ENCODE peak calls at places on chromosomes 6 and 20, in six cellular contexts. U is brain microvascular endothelial cell, Q is natural killer cell, F is tibial nerve, M is GM20000, S is nephron progenitor cell. B is an unnamed sample.

GRCh38 chr20:23399568-23400241 is 21.6 kb downstream of the NAPB start:
- DNase-seq in M (peak), Q (no peak), F (no peak), U (peak), S (no peak), B (no peak)

GRCh38 chr6:147268254-147268653 is 64.0 kb downstream of the STXBP5 start:
- DNase-seq in F (no peak), M (no peak), U (no peak), Q (no peak), S (no peak), B (no peak)

GRCh38 chr6:128743974-128744765 is 138.8 kb upstream of the LAMA2 start:
- DNase-seq in M (no peak), U (no peak), F (no peak), Q (no peak), S (no peak), B (no peak)

GRCh38 chr6:36598739-36599318 is 4.7 kb downstream of the SRSF3 start:
- DNase-seq in M (no peak), U (no peak), S (no peak), Q (no peak), F (no peak), B (no peak)

GRCh38 chr6:108621117-108621516 is 60.4 kb downstream of the FOXO3 start:
- DNase-seq in M (no peak), Q (no peak), U (peak), S (no peak), F (no peak), B (no peak)

GRCh38 chr6:43903739-43904290 is 133.8 kb downstream of the VEGFA start:
- DNase-seq in S (no peak), Q (no peak), F (no peak), M (no peak), U (no peak), B (no peak)

GRCh38 chr20:44780226-44780625 is 30.1 kb downstream of the RIMS4 start:
- DNase-seq in S (peak), Q (no peak), U (peak), F (no peak), M (peak), B (no peak)

GRCh38 chr6:167872538-167873210 is 46.0 kb downstream of the AFDN start:
- DNase-seq in F (no peak), U (no peak), S (no peak), Q (no peak), M (no peak), B (no peak)

GRCh38 chr6:27066802-27067201 is 180.7 kb upstream of the PRSS16 start:
- DNase-seq in F (no peak), Q (no peak), M (no peak), U (no peak), S (no peak), B (no peak)

GRCh38 chr6:33075208-33075567 is 602 bp upstream of the HLA-DPB1 start:
- DNase-seq in U (no peak), M (no peak), Q (no peak), S (no peak), F (no peak), B (peak)

GRCh38 chr6:40247516-40248115 is 313.4 kb upstream of the MOCS1 start:
- DNase-seq in U (no peak), Q (no peak), F (no peak), M (no peak), S (no peak), B (no peak)

GRCh38 chr6:16868968-16869367 is 107.7 kb upstream of the ATXN1 start:
- DNase-seq in F (no peak), S (no peak), M (no peak), U (no peak), Q (no peak), B (no peak)

GRCh38 chr6:30727920-30728605 is 7.9 kb downstream of the TUBB start:
- DNase-seq in M (no peak), Q (no peak), U (no peak), F (no peak), S (no peak), B (no peak)

GRCh38 chr20:3250091-3250504 is 11.1 kb upstream of the SLC4A11 start:
- DNase-seq in S (peak), M (peak), U (no peak), F (no peak), Q (no peak), B (no peak)

GRCh38 chr6:159959165-159959975 is 9.5 kb upstream of the IGF2R start:
- DNase-seq in Q (no peak), U (no peak), M (no peak), F (no peak), S (no peak), B (no peak)

GRCh38 chr20:44080646-44081267 is 106.2 kb downstream of the JPH2 start:
- DNase-seq in U (peak), M (peak), F (peak), Q (peak), S (peak), B (peak)

GRCh38 chr20:51562334-51563140 is 20.0 kb upstream of the NFATC2 start:
- DNase-seq in M (peak), Q (no peak), S (peak), F (peak), U (peak), B (peak)

GRCh38 chr20:56187791-56188190 is 60.7 kb upstream of the MC3R start:
- DNase-seq in F (no peak), Q (no peak), S (no peak), U (no peak), M (no peak), B (no peak)

GRCh38 chr6:41724638-41725501 is 10.5 kb downstream of the TFEB start:
- DNase-seq in U (no peak), M (no peak), S (no peak), Q (no peak), F (no peak), B (no peak)

GRCh38 chr6:80280258-80281010 is 174.0 kb downstream of the BCKDHB start:
- DNase-seq in U (peak), M (no peak), S (no peak), F (no peak), Q (no peak), B (no peak)

GRCh38 chr6:144265061-144265357 is 20.1 kb upstream of the UTRN start:
- DNase-seq in Q (no peak), U (peak), M (no peak), S (no peak), F (no peak), B (no peak)

GRCh38 chr6:68240731-68241130 is 394.4 kb upstream of the ADGRB3 start:
- DNase-seq in F (no peak), Q (no peak), S (no peak), U (no peak), M (no peak), B (no peak)

GRCh38 chr20:54340667-54341081 is 132.8 kb downstream of the PFDN4 start:
- DNase-seq in F (no peak), M (no peak), S (no peak), Q (no peak), U (peak), B (no peak)

GRCh38 chr6:3616565-3617176 is 134.8 kb downstream of the PXDC1 start:
- DNase-seq in U (no peak), M (no peak), Q (no peak), S (no peak), F (no peak), B (no peak)

GRCh38 chr6:138590796-138591709 is 91.8 kb upstream of the NHSL1 start:
- DNase-seq in U (peak), S (peak), Q (no peak), F (peak), M (peak), B (no peak)

GRCh38 chr20:31908016-31908415 is 37.6 kb downstream of the TTLL9 start:
- DNase-seq in U (no peak), Q (no peak), M (no peak), F (no peak), S (no peak), B (no peak)

GRCh38 chr6:40953486-40953885 is 85.5 kb downstream of the UNC5CL start:
- DNase-seq in M (no peak), U (no peak), Q (no peak), S (no peak), F (no peak), B (no peak)

GRCh38 chr20:51275816-51276215 is 252.9 kb upstream of the KCNG1 start:
- DNase-seq in Q (no peak), U (peak), F (no peak), S (no peak), M (no peak), B (no peak)

GRCh38 chr20:35883778-35884540 is 70.3 kb downstream of the SCAND1 start:
- DNase-seq in F (peak), U (peak), Q (peak), M (peak), S (peak), B (peak)

GRCh38 chr20:51525241-51526104 is 17.0 kb downstream of the NFATC2 start:
- DNase-seq in S (no peak), U (no peak), F (no peak), Q (peak), M (peak), B (peak)

GRCh38 chr6:70676821-70677220 is 9.1 kb downstream of the SMAP1 start:
- DNase-seq in U (no peak), Q (no peak), S (no peak), M (no peak), F (no peak), B (no peak)
- TF ChIP-seq CTCF in U (no peak), Q (no peak), S (no peak), M (no peak), F (no peak), B (no peak)

GRCh38 chr6:150905769-150906168 is 40.3 kb downstream of the MTHFD1L start:
- DNase-seq in M (no peak), F (no peak), Q (no peak), U (no peak), S (no peak), B (no peak)
- TF ChIP-seq CTCF in M (no peak), F (no peak), Q (no peak), U (peak), S (peak), B (no peak)

DNA sequence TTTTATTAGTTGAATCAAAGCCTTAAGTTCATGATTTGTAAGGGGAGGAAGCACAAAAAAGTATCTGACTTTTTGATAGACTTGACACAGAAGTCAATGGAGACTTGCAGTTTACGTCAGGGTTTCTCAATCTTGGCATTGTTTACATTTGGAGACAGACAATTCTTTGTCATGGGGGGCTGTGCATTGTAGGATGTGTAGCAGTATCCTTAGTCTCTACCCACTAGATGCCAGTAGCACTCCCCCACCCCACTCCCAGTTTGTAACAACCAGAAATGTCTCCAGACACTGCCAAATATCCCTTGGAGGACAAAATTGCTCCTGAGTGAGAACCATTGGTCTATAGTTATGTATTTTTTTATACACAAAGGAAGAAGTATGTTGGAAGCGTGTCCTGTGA is 434.1 kb downstream of the RFPL4B start:
- DNase-seq in F (no peak), Q (no peak), M (no peak), U (peak), S (peak), B (no peak)
- TF ChIP-seq CTCF in F (no peak), Q (no peak), M (no peak), U (peak), S (no peak), B (no peak)

DNA sequence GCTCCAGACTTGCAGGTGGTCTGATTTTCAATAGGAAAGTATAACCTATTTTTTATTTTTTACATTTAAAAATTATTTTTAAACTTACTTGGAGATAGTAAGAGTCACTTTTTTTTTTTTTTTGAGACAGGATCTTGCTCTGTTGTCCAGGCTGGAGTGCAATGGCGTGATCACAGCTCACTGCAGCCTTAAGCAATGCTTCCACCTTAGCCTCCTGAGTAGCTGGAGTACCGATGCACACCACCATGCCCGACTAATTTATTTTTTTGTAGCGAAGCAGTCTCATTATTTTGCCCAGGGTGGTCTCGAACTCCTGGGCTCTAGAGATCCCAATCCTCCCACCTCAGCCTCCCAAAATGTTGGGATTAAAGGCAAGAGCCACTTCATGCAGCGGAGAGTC is 84.8 kb upstream of the RALY start:
- DNase-seq in U (no peak), S (no peak), M (no peak), Q (no peak), F (no peak), B (no peak)
- TF ChIP-seq CTCF in U (no peak), S (no peak), M (no peak), Q (no peak), F (no peak), B (no peak)

GRCh38 chr20:62396367-62397239 is 9.7 kb downstream of the RPS21 start:
- DNase-seq in S (no peak), U (no peak), F (no peak), Q (no peak), M (no peak), B (no peak)

GRCh38 chr20:62394248-62395245 is 7.6 kb downstream of the RPS21 start:
- DNase-seq in U (no peak), Q (no peak), S (no peak), M (no peak), F (no peak), B (no peak)

GRCh38 chr20:62393830-62394229 is 6.9 kb downstream of the RPS21 start:
- DNase-seq in F (no peak), U (no peak), S (no peak), Q (no peak), M (no peak), B (no peak)

GRCh38 chr20:62393266-62393665 is 6.4 kb downstream of the RPS21 start:
- DNase-seq in Q (no peak), F (no peak), U (no peak), M (no peak), S (no peak), B (no peak)

DNA sequence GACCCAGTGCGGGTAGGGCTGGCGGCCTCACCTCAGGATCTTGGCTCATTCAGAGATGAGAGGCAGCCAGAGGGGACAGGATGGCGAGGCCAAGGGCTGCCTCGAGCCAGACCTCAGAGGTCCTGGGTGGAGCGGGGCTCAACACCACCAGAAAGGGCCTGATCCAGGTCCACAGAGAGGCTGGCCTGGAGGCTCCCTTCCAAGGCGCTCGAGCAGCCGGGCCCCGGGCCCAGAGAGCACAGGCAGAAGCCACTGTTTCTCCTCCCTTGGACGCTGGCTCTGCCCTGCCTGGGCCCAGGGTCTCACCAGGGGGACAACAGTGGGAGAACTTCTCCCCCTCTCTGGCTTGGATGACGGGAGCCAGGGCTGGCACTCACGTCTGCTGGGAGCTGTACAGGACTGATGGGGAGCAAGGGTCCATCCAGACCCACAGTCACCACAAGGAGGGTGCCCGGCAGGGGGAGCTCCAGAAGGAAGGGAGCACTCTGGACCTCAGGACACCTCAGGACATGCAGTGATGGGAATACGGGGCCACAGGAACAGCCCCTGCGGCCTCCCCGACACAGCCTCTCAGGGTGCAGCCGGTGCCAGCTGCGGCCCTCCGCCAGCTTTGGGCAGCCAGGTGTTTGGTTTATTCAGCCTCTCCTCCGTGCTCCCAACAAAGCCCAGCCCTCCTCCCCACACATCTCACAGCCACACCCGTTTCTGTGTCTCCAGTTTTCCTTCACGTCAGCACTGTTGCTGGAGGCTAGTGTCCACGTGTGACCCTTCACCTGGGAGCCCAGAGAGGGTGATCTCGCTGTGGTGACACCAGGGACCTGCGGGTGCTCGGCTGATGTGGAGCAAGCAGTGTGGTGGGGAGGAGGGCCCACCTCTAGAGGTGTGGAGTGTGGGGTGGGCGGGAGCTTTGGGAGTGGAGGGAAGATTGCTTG is 8.7 kb downstream of the RPS21 start:
- DNase-seq in M (no peak), F (no peak), Q (no peak), S (no peak), U (no peak), B (no peak)
- TF ChIP-seq CTCF in M (no peak), F (no peak), Q (no peak), S (no peak), U (peak), B (no peak)

GRCh38 chr20:37627060-37627766 is 66.6 kb upstream of the CTNNBL1 start:
- DNase-seq in F (peak), Q (no peak), M (peak), U (peak), S (peak), B (no peak)

GRCh38 chr20:37624963-37625362 is 68.9 kb upstream of the CTNNBL1 start:
- DNase-seq in F (no peak), U (no peak), Q (no peak), S (no peak), M (no peak), B (no peak)

GRCh38 chr20:37627767-37628130 is 66.1 kb upstream of the CTNNBL1 start:
- DNase-seq in M (no peak), S (no peak), F (no peak), Q (no peak), U (no peak), B (no peak)

GRCh38 chr20:37630993-37631392 is 62.8 kb upstream of the CTNNBL1 start:
- DNase-seq in U (no peak), S (no peak), Q (no peak), M (no peak), F (no peak), B (no peak)

DNA sequence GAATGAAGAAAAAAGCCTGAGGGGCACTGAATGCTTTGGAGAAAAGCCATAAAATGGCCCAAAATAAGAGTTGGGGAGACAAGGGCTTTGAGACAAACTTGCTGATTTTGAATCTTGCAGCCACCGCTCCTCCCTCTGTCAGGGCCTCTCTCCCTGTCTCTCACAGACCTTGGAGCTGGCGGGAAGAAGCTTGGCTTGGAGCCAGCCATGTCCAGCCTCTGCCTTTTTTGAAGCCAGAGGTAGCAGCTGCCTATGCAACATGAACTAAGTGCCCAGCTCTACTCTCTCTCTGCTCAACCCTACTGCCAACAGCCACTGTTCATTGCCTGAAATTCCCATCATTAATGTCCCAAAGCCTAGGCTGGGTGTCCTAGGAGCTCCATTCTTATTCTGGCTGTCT is 63.7 kb upstream of the CTNNBL1 start:
- DNase-seq in F (no peak), Q (no peak), U (no peak), S (no peak), M (no peak), B (no peak)
- TF ChIP-seq CTCF in F (no peak), Q (no peak), U (no peak), S (no peak), M (no peak), B (no peak)

GRCh38 chr6:141077355-141078333 is 1055.1 kb upstream of the GJE1 start:
- DNase-seq in F (no peak), S (peak), M (peak), Q (no peak), U (peak), B (no peak)
- TF ChIP-seq CTCF in F (no peak), S (peak), M (no peak), Q (no peak), U (peak), B (no peak)

GRCh38 chr6:139990865-139991264 is 616.4 kb upstream of the CITED2 start:
- DNase-seq in M (no peak), Q (no peak), F (no peak), S (no peak), U (peak), B (no peak)

GRCh38 chr6:140001005-140001404 is 626.6 kb upstream of the CITED2 start:
- DNase-seq in S (no peak), U (no peak), M (no peak), Q (no peak), F (no peak), B (no peak)

GRCh38 chr6:140001851-140002301 is 627.4 kb upstream of the CITED2 start:
- DNase-seq in M (no peak), Q (no peak), U (no peak), S (no peak), F (no peak), B (no peak)

GRCh38 chr6:139996253-139996834 is 621.9 kb upstream of the CITED2 start:
- DNase-seq in F (no peak), U (no peak), Q (no peak), S (peak), M (peak), B (no peak)
- TF ChIP-seq CTCF in F (no peak), U (peak), Q (no peak), S (peak), M (no peak), B (no peak)

DNA sequence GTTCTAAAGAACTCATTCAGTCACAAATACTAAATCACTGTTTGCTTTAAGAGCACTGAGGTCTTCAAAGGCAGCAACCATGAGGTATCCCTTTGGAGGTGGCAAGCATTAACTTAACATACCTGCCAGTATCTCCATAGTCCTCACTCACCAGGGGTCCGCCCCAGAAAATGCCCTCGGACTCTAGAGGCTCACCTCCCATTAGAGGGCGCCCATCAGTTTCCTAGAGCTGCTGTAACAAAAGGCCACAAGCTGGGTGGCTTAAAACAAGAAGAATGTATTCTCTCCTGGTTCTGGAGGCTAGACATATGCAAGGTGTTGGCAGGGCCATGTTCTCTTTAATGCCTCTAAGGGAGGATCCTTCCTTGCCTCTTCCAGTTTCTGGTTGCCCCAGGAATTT is 12.0 kb upstream of the RNGTT start:
- DNase-seq in S (no peak), F (no peak), Q (no peak), U (no peak), M (no peak), B (no peak)
- TF ChIP-seq CTCF in S (no peak), F (no peak), Q (no peak), U (no peak), M (no peak), B (no peak)